ENCODE peak calls at places on chromosomes 4 and X, in nine cellular contexts. Z, X, C, F, M, I, L, Y and S are unnamed samples.

GRCh38 chr4:147440442-147440841 is 40.5 kb upstream of the EDNRA start:
- DNase-seq in I (no peak), C (no peak), Y (no peak), Z (no peak), L (no peak), F (no peak), M (no peak), X (no peak), S (no peak)

GRCh38 chr4:171573181-171573580 is 240.0 kb upstream of the GALNTL6 start:
- DNase-seq in C (no peak), Y (no peak), Z (no peak), L (no peak), I (no peak), F (no peak), X (no peak), M (no peak), S (no peak)

GRCh38 chr4:7217039-7217438 is 24.7 kb downstream of the SORCS2 start:
- DNase-seq in X (no peak), C (no peak), I (no peak), Y (no peak), M (no peak), Z (no peak), F (no peak), L (no peak), S (no peak)

GRCh38 chr4:130468340-130468739 is 1372.4 kb downstream of the C4orf33 start:
- DNase-seq in Z (no peak), L (no peak), X (peak; percentile 9), I (no peak), F (no peak), Y (no peak), M (no peak), C (no peak), S (no peak)

GRCh38 chrX:18561020-18561419 is 110.9 kb downstream of the RS1 start:
- DNase-seq in I (no peak), C (no peak), X (no peak), Y (no peak), M (no peak), Z (no peak), F (no peak), L (no peak), S (no peak)

GRCh38 chr4:145218251-145218650 is 37.9 kb upstream of the OTUD4 start:
- DNase-seq in L (no peak), F (no peak), C (no peak), M (no peak), Y (no peak), X (no peak), I (no peak), Z (no peak), S (no peak)

GRCh38 chrX:111928457-111928856 is 52.5 kb downstream of the TRPC5OS start:
- DNase-seq in F (no peak), C (no peak), Y (no peak), I (no peak), Z (no peak), X (no peak), M (no peak), L (no peak), S (no peak)

GRCh38 chr4:89294583-89295244 is 12.9 kb downstream of the GPRIN3 start:
- DNase-seq in Y (no peak), I (peak; percentile 92), X (peak; percentile 11), M (peak; percentile 52), Z (no peak), L (no peak), F (no peak), C (peak; percentile 47), S (peak; percentile 17)

GRCh38 chr4:165326831-165327210 is 648 bp upstream of the MSMO1 start:
- DNase-seq in X (no peak), Y (no peak), Z (peak; percentile 17), I (no peak), F (peak; percentile 55), M (no peak), L (no peak), C (no peak), S (peak; percentile 20)

GRCh38 chr4:15656038-15656470 is 897 bp upstream of the FBXL5 start:
- DNase-seq in Z (no peak), M (no peak), C (peak; percentile 20), Y (no peak), X (no peak), L (peak; percentile 74), F (peak; percentile 41), I (no peak), S (peak; percentile 80)

GRCh38 chrX:20372533-20372932 is 105.8 kb upstream of the RPS6KA3 start:
- DNase-seq in I (no peak), C (no peak), M (no peak), Y (no peak), F (peak; percentile 56), L (no peak), Z (no peak), X (no peak), S (no peak)

GRCh38 chr4:190017357-190018200 is 9.5 kb downstream of the FRG2 start:
- DNase-seq in I (no peak), Y (no peak), X (peak; percentile 3), C (no peak), Z (no peak), L (no peak), M (no peak), F (no peak), S (no peak)

GRCh38 chr4:2789801-2790582 is 2.9 kb upstream of the SH3BP2 start:
- DNase-seq in M (peak; percentile 24), L (no peak), F (peak; percentile 12), I (no peak), X (no peak), C (no peak), Z (no peak), Y (no peak), S (no peak)

GRCh38 chr4:127622923-127623754 is 9.6 kb upstream of the INTU start:
- DNase-seq in X (peak; percentile 19), Z (peak; percentile 7), Y (no peak), I (no peak), M (peak; percentile 56), L (peak; percentile 59), F (peak; percentile 82), C (no peak), S (peak; percentile 35)

GRCh38 chr4:140252144-140252741 is 98.3 kb upstream of the MAML3 start:
- DNase-seq in C (no peak), F (peak; percentile 43), M (peak; percentile 82), I (peak; percentile 59), Z (no peak), Y (no peak), L (no peak), X (peak; percentile 48), S (peak; percentile 67)

GRCh38 chr4:113636877-113637276 is 124.7 kb downstream of the CAMK2D start:
- DNase-seq in F (peak; percentile 83), Y (peak; percentile 19), I (peak; percentile 20), C (no peak), L (no peak), M (no peak), X (no peak), Z (peak; percentile 27), S (no peak)

GRCh38 chrX:154472685-154473632 is 6.1 kb downstream of the LAGE3 start:
- DNase-seq in C (no peak), F (no peak), M (no peak), Y (no peak), I (no peak), Z (no peak), X (no peak), L (no peak), S (no peak)

GRCh38 chrX:111467896-111468295 is 43.5 kb upstream of the SERTM2 start:
- DNase-seq in F (peak; percentile 18), Y (no peak), L (no peak), C (no peak), X (no peak), Z (no peak), M (peak; percentile 27), I (no peak), S (no peak)